ENCODE peak calls at places on chromosomes 5 and 9, in five cellular contexts. W is spleen, X is nephron progenitor cell, T is AG04449, C is GM12864. F is an unnamed sample.

GRCh38 chr5:119022017-119022745 is 33.8 kb upstream of the DTWD2 start:
- DNase-seq in W (peak), X (no peak), T (peak), C (no peak), F (peak)

GRCh38 chr9:137199411-137200121 is 975 bp downstream of the TPRN start:
- DNase-seq in W (peak), X (peak), T (no peak), C (no peak), F (no peak)

GRCh38 chr5:159208508-159209437 is 580 bp downstream of the RNF145 start:
- DNase-seq in W (no peak), X (peak), T (no peak), C (no peak), F (no peak)

GRCh38 chr5:41157272-41157671 is 56.1 kb downstream of the C6 start:
- DNase-seq in W (no peak), X (no peak), T (no peak), C (no peak), F (no peak)

GRCh38 chr5:14168139-14168792 is 25.1 kb downstream of the TRIO start:
- DNase-seq in W (no peak), X (no peak), T (no peak), C (no peak), F (no peak)

GRCh38 chr9:4430492-4431261 is 59.6 kb upstream of the SLC1A1 start:
- DNase-seq in W (no peak), X (no peak), T (no peak), C (no peak), F (no peak)

GRCh38 chr5:34685485-34686197 is 29.5 kb downstream of the RAI14 start:
- DNase-seq in W (no peak), X (no peak), T (no peak), C (no peak), F (no peak)

GRCh38 chr5:149940077-149940574 is 4.5 kb downstream of the PDE6A start:
- DNase-seq in W (no peak), X (no peak), T (no peak), C (no peak), F (peak)

GRCh38 chr5:9781882-9782281 is 151.7 kb upstream of the TAS2R1 start:
- DNase-seq in W (no peak), X (no peak), T (no peak), C (no peak), F (no peak)

GRCh38 chr5:1945606-1946005 is 62.9 kb upstream of the IRX4 start:
- DNase-seq in W (no peak), X (no peak), T (no peak), C (no peak), F (no peak)

GRCh38 chr9:70962761-70963445 is 158.5 kb downstream of the TRPM3 start:
- DNase-seq in W (no peak), X (no peak), T (no peak), C (no peak), F (no peak)

GRCh38 chr5:173453167-173453566 is 125.0 kb upstream of the STC2 start:
- DNase-seq in W (no peak), X (no peak), T (no peak), C (no peak), F (no peak)

GRCh38 chr5:58932057-58932594 is 349.3 kb downstream of the RAB3C start:
- DNase-seq in W (no peak), X (no peak), T (no peak), C (no peak), F (no peak)

DNA sequence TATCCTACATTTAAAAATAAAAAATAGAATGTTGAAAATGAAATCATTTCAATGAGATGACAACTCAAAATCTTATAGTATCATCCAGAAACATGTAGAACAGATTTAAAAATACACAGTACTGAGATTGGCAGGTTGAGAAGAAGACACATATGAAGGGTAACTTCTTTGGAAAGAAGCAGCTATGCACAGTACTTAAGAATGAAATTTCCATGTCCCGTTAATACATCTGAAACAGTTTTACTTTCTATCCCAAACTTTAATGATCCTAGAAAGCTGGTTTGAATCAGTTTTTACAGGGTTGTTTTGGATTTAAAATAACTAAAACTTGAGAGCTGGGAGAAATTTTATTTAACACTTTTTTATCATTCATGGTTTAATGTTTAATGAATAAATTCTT is 36.0 kb upstream of the ARRDC3 start:
- DNase-seq in W (no peak), X (no peak), T (no peak), C (no peak), F (no peak)
- TF ChIP-seq CTCF in W (no peak), X (no peak), T (no peak), C (no peak), F (no peak)

DNA sequence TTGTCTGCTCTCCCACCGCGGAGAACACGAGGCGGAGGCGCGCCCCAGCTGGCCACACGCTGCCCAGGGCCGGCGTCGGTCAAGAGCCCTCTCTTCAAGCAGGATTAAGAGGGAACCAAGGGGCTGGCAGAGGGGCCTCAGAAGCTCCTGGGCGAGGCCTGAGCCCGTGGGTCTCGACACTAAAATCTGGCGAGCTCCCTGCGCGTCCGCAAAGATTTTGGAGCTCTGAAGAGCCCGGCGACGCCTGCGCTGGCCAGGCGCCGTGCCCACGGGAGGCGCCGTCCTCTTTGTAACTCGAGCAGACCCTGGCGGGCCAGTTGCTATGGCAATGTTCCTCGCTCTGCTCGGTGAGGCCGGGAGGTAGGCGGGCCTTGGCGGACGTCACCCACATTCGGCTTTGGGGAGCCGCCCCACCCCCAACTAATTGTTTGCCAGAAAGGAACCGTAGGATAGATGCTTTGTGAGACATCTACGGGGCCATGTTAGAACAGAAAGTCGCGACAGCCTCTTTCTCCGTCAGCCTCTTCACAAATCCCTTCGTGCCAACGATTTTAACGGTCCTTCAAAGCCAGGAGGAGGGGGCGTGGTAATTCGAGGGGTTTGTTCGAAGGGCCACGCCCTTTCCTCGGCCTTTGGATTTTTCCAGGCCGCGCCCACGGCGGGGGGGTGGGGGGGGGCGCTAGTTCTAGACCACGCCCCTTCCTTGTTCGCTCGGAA is 735 bp upstream of the CNOT8 start:
- DNase-seq in W (peak), X (peak), T (peak), C (peak), F (peak)
- TF ChIP-seq CTCF in W (peak), X (no peak), T (peak), C (no peak), F (peak)

GRCh38 chr9:132509921-132510874 is 72.2 kb upstream of the BARHL1 start:
- DNase-seq in W (peak), X (peak), T (no peak), C (no peak), F (no peak)

GRCh38 chr9:132506907-132507669 is 75.3 kb upstream of the BARHL1 start:
- DNase-seq in W (peak), X (no peak), T (no peak), C (no peak), F (no peak)

GRCh38 chr9:132504452-132504851 is 78.0 kb upstream of the BARHL1 start:
- DNase-seq in W (no peak), X (no peak), T (no peak), C (no peak), F (no peak)

GRCh38 chr9:132505961-132506691 is 76.3 kb upstream of the BARHL1 start:
- DNase-seq in W (peak), X (no peak), T (no peak), C (no peak), F (no peak)

GRCh38 chr9:132507670-132508469 is 74.5 kb upstream of the BARHL1 start:
- DNase-seq in W (peak), X (peak), T (no peak), C (peak), F (peak)
- TF ChIP-seq CTCF in W (peak), X (peak), T (peak), C (peak), F (peak)

GRCh38 chr9:75198436-75198835 is 110.1 kb downstream of the OSTF1 start:
- DNase-seq in W (no peak), X (peak), T (no peak), C (no peak), F (no peak)
- TF ChIP-seq CTCF in W (no peak), X (peak), T (peak), C (peak), F (peak)

DNA sequence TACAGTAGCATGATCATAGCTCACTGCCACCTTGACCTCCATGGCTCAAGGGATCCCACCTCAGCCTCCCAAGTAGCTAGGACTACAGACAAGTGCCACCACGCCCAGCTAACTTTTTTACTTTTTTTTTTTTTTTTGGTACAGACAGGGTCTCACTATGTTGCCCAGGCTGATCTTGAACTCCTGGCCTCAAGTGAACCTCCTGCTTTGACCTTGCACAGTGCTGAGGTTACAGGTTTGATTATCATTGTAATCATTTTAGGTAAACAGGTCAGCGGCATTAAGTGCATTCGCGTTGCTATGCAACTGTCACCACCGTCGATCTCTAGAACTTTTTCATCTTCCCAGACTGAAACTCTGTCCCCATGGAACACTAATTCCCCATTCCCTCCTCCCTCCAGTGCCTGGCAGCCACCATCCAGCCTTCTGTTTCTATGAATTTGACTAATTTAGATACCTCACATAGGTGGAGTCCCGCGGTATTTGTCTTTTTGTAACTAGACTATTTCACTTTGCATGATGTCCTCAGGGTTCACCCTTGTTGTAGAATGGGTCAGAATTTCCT is 5.8 kb upstream of the CARD19 start:
- DNase-seq in W (peak), X (no peak), T (no peak), C (no peak), F (no peak)
- TF ChIP-seq CTCF in W (no peak), X (no peak), T (no peak), C (no peak), F (no peak)

GRCh38 chr9:19769213-19769612 is 19.6 kb downstream of the SLC24A2 start:
- DNase-seq in W (no peak), X (no peak), T (no peak), C (no peak), F (no peak)

DNA sequence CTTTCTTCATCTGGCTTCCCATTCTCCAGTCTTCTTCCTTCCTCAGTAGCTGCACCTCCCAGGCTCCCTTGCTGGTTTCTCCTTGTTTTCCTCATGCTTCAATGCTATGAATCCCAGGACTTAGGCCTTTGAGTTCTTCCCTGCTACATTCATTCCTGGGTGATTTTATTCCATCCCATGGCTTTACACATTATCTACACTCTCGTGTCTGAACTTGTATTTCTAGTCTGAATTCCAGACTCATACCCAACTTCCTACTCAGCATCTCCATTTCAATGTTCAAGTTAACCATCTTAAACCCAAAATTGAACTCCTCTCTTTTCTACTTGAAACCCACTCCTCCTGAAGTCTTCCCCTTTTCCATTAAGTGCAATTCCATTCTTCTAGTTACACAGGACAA is 20.0 kb downstream of the SLC24A2 start:
- DNase-seq in W (no peak), X (no peak), T (no peak), C (no peak), F (no peak)
- TF ChIP-seq CTCF in W (no peak), X (no peak), T (no peak), C (no peak), F (no peak)

GRCh38 chr5:32487424-32487823 is 42.9 kb upstream of the ZFR start:
- DNase-seq in W (no peak), X (no peak), T (no peak), C (no peak), F (no peak)

GRCh38 chr5:32487008-32487407 is 42.5 kb upstream of the ZFR start:
- DNase-seq in W (no peak), X (no peak), T (no peak), C (no peak), F (no peak)

GRCh38 chr5:32490972-32491557 is 46.5 kb upstream of the ZFR start:
- DNase-seq in W (no peak), X (no peak), T (no peak), C (no peak), F (no peak)

GRCh38 chr5:32494827-32495226 is 50.3 kb upstream of the ZFR start:
- DNase-seq in W (no peak), X (no peak), T (no peak), C (no peak), F (no peak)

GRCh38 chr5:32489791-32490581 is 45.4 kb upstream of the ZFR start:
- DNase-seq in W (peak), X (peak), T (no peak), C (peak), F (peak)
- TF ChIP-seq CTCF in W (peak), X (peak), T (peak), C (peak), F (peak)

GRCh38 chr9:78954286-78954685 is 617.5 kb upstream of the TLE4 start:
- DNase-seq in W (no peak), X (peak), T (no peak), C (no peak), F (no peak)

GRCh38 chr9:78963911-78964310 is 607.9 kb upstream of the TLE4 start:
- DNase-seq in W (no peak), X (no peak), T (no peak), C (no peak), F (no peak)

GRCh38 chr9:78962186-78962585 is 609.6 kb upstream of the TLE4 start:
- DNase-seq in W (no peak), X (no peak), T (no peak), C (peak), F (no peak)

GRCh38 chr9:78958887-78959286 is 612.9 kb upstream of the TLE4 start:
- DNase-seq in W (no peak), X (no peak), T (no peak), C (no peak), F (no peak)
- TF ChIP-seq CTCF in W (no peak), X (no peak), T (no peak), C (peak), F (peak)

F was measured in GM13977.